ENCODE peak calls at places on chromosomes 12 and 14, in five cellular contexts. J, N, E, F and X are unnamed samples.

GRCh38 chr12:96198970-96199369 is 4.8 kb downstream of the ELK3 start:
- DNase-seq in E (peak; percentile 95), F (no peak), N (no peak), J (no peak), X (no peak)

GRCh38 chr12:95417372-95417771 is 56.6 kb upstream of the METAP2 start:
- DNase-seq in J (no peak), N (no peak), F (no peak), E (no peak), X (no peak)

GRCh38 chr12:64407342-64408223 is 3.4 kb downstream of the XPOT start:
- DNase-seq in F (no peak), E (no peak), N (no peak), J (peak; percentile 23), X (no peak)

GRCh38 chr14:29743566-29743965 is 184.1 kb downstream of the PRKD1 start:
- DNase-seq in J (no peak), E (no peak), N (no peak), F (no peak), X (no peak)

GRCh38 chr14:71243697-71244096 is 336.4 kb downstream of the PCNX1 start:
- DNase-seq in N (no peak), E (peak; percentile 89), F (no peak), J (no peak), X (no peak)

GRCh38 chr12:88946377-88946997 is 366.2 kb upstream of the KITLG start:
- DNase-seq in N (no peak), J (no peak), F (no peak), E (peak; percentile 88), X (peak; percentile 34)

GRCh38 chr12:47296828-47297227 is 217.1 kb upstream of the AMIGO2 start:
- DNase-seq in E (no peak), N (no peak), J (no peak), F (no peak), X (no peak)

GRCh38 chr12:6612247-6612646 is 5.1 kb upstream of the CHD4 start:
- DNase-seq in F (no peak), J (no peak), N (no peak), E (no peak), X (no peak)

GRCh38 chr14:100979780-100980179 is 76.3 kb upstream of the RTL1 start:
- DNase-seq in N (no peak), J (no peak), E (peak; percentile 87), F (no peak), X (no peak)

GRCh38 chr12:24584032-24584675 is 364.7 kb downstream of the BCAT1 start:
- DNase-seq in N (no peak), E (no peak), F (no peak), J (no peak), X (no peak)

GRCh38 chr14:76917158-76917596 is 91.0 kb downstream of the LRRC74A start:
- DNase-seq in E (peak; percentile 80), F (peak; percentile 80), J (peak; percentile 86), N (peak; percentile 56), X (no peak)

GRCh38 chr12:84857809-84858208 is 54.8 kb downstream of the SLC6A15 start:
- DNase-seq in J (no peak), E (no peak), N (no peak), F (no peak), X (no peak)

GRCh38 chr14:82879949-82880535 is 1346.4 kb upstream of the SEL1L start:
- DNase-seq in F (no peak), N (no peak), J (no peak), E (no peak), X (no peak)

DNA sequence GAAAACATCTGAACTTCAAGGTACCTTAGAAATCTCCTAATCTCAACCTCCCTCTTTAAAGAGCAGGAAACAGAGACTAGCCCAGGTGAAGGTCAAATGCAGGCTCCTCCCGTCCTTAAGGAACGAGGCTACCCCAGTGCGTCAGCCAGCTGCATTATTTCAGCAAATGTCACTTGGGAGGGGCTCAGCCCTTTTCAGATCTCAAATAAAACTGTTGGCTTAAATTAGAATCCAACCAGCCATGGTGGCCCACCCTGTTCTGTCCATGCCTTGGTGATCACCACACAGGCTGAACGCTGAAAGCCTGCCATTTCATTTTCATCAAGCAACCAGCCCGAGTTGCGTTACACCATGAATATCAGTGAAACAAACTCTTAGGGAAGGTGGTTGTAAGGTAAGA is 6.9 kb downstream of the SYNE3 start:
- DNase-seq in N (no peak), J (no peak), E (no peak), F (no peak), X (no peak)
- H3K27ac ChIP-seq in N (no peak overlapping the region), J (no peak overlapping the region), E (no peak overlapping the region), F (no peak overlapping the region), X (no peak overlapping the region)

GRCh38 chr12:118376089-118377004 is at the start of gene SUDS3:
- DNase-seq in F (peak; percentile 78), E (peak; percentile 54), J (peak; percentile 94), N (peak; percentile 78), X (no peak)

GRCh38 chr12:118373628-118374027 is 921 bp upstream of the TAOK3 start:
- DNase-seq in N (no peak), J (peak; percentile 6), E (no peak), F (peak; percentile 38), X (no peak)

GRCh38 chr12:118374126-118374725 is 1.5 kb upstream of the TAOK3 start:
- DNase-seq in F (no peak), J (no peak), N (no peak), E (no peak), X (no peak)

GRCh38 chr12:118374909-118375308 is 1.4 kb upstream of the SUDS3 start:
- DNase-seq in F (no peak), J (no peak), N (no peak), E (peak; percentile 20), X (no peak)

GRCh38 chr12:118375348-118375747 is 1.0 kb upstream of the SUDS3 start:
- DNase-seq in J (no peak), N (no peak), E (no peak), F (no peak), X (no peak)
- H3K9ac ChIP-seq in J (no peak overlapping the region), N (peak overlapping the region; percentile 89), E (no peak overlapping the region), F (peak overlapping the region; percentile 88), X (no peak overlapping the region)

GRCh38 chr12:49091056-49091835 is 3.4 kb downstream of the DHH start:
- DNase-seq in J (peak; percentile 38), F (no peak), N (no peak), E (peak; percentile 20), X (no peak)

GRCh38 chr12:49089831-49090773 is 4.5 kb downstream of the DHH start:
- DNase-seq in N (peak; percentile 50), E (peak; percentile 57), F (no peak), J (peak; percentile 74), X (no peak)

GRCh38 chr12:49086116-49086515 is 8.5 kb downstream of the DHH start:
- DNase-seq in E (peak; percentile 55), N (no peak), F (no peak), J (no peak), X (no peak)

GRCh38 chr12:49088932-49089330 is 5.7 kb downstream of the DHH start:
- DNase-seq in J (no peak), N (no peak), F (no peak), E (no peak), X (no peak)

DNA sequence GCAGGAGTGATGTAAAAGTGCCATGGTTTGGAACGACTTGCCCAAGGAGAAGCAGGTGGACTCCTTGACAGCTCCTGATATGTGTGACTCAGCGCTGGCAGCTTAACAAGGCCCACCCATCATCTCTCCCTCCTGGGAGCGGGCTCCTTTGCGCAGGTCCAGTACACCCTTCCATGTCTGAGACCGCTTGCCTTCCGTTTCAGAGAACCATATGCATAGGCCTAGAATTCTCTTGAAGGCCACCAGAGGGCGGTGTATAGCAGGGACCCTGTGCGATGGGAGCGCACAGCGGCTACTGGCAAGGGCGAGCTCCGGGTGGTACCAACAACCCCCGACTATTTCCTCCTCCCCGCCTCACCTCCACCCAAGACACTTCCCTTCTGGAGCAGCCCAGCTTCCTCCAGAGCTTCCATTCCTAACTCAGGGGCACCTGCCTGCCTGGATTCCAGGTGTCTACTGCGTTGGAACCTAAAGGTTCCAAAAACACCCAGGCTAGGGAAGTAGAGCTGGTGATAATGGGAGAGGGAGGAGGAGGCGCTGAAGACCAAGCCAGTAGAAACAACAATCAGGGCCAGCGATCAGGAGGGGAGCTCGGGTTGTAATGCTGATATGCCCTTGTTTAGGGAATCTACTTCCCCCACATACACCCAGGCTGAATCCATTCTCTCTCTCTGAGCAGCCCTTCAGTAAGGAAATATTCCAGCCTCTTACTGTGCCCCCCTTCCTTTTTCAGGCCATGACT is 6.2 kb downstream of the DHH start:
- DNase-seq in F (peak; percentile 73), N (peak; percentile 86), J (peak; percentile 85), E (peak; percentile 91), X (no peak)
- TF ChIP-seq EZH2 in F (no peak), N (no peak), J (peak; percentile 85), E (peak; percentile 12), X (no peak)

GRCh38 chr14:92105073-92105844 is 1.1 kb downstream of the ATXN3 start:
- DNase-seq in E (no peak), J (no peak), N (no peak), F (no peak), X (no peak)
- H3K27ac ChIP-seq in E (peak overlapping the region; percentile 91), J (no peak overlapping the region), N (peak overlapping the region; percentile 80), F (peak overlapping the region; percentile 64), X (peak overlapping the region; percentile 87)

GRCh38 chr14:89202413-89202812 is 214.6 kb downstream of the FOXN3 start:
- DNase-seq in N (no peak), J (no peak), F (no peak), E (no peak), X (no peak)
- H3K9ac ChIP-seq in N (no peak overlapping the region), J (no peak overlapping the region), F (no peak overlapping the region), E (no peak overlapping the region), X (no peak overlapping the region)

GRCh38 chr12:109999649-109999971 is 380 bp downstream of the ANKRD13A start:
- DNase-seq in F (no peak), N (no peak), J (no peak), E (no peak), X (no peak)
- TF ChIP-seq EZH2 in F (no peak), N (no peak), J (no peak), E (no peak), X (no peak)

DNA sequence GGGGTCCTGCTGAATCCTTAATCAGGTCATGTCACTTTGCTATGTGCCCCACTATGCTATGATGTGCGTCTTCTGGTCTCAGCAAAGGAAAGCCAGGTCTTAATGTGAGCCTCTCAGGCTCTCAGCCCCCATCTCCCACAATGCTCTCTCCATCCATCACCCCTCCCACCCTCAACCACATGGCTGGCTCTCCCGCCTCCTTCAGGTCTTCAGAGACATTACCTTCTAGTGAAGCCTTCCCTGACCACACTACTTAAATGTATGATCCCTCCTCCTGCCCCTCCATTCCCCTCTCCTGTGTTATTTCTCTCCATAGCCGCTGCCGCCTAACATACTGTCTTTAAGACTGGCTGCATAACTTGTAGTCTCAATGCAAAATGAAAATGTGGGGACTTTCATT is 50.5 kb downstream of the KRT80 start:
- DNase-seq in F (no peak), J (peak; percentile 36), E (no peak), N (peak; percentile 57), X (no peak)
- H3K27ac ChIP-seq in F (no peak overlapping the region), J (no peak overlapping the region), E (no peak overlapping the region), N (no peak overlapping the region), X (no peak overlapping the region)